ENCODE peak calls at places on chromosome 18, in six cellular contexts. W is glutamatergic neuron, D is fibroblast of the aortic adventitia, Q is astrocyte of the spinal cord, Y is left lung, E is fibroblast of pulmonary artery. V is an unnamed sample.

GRCh38 chr18:26454192-26454591 is 94.2 kb downstream of the KCTD1 start:
- DNase-seq in W (no peak), D (no peak), Q (no peak), Y (no peak), E (no peak), V (no peak)

GRCh38 chr18:79819951-79820351 is 22.2 kb downstream of the KCNG2 start:
- DNase-seq in W (no peak), D (no peak), Q (no peak), Y (peak), E (no peak), V (no peak)

GRCh38 chr18:59909289-59910036 is 9.7 kb downstream of the PMAIP1 start:
- DNase-seq in W (no peak), D (peak), Q (peak), Y (no peak), E (peak), V (no peak)

GRCh38 chr18:2617974-2618373 is 37.6 kb upstream of the SMCHD1 start:
- DNase-seq in W (no peak), D (no peak), Q (peak), Y (no peak), E (no peak), V (no peak)

GRCh38 chr18:13642440-13642827 is 83.9 kb downstream of the FAM210A start:
- DNase-seq in W (no peak), D (no peak), Q (no peak), Y (peak), E (no peak), V (no peak)

GRCh38 chr18:72727038-72727690 is 140.6 kb downstream of the NETO1 start:
- DNase-seq in W (no peak), D (no peak), Q (peak), Y (no peak), E (no peak), V (no peak)

GRCh38 chr18:63040788-63041410 is 278.7 kb downstream of the BCL2 start:
- DNase-seq in W (no peak), D (no peak), Q (no peak), Y (no peak), E (no peak), V (no peak)

GRCh38 chr18:11997466-11997865 is 16.2 kb downstream of the IMPA2 start:
- DNase-seq in W (no peak), D (no peak), Q (no peak), Y (peak), E (no peak), V (no peak)

GRCh38 chr18:13437801-13438506 is 219.4 kb downstream of the LDLRAD4 start:
- DNase-seq in W (no peak), D (no peak), Q (no peak), Y (no peak), E (no peak), V (no peak)

GRCh38 chr18:75130591-75131274 is 78.2 kb downstream of the PTGR3 start:
- DNase-seq in W (no peak), D (peak), Q (peak), Y (no peak), E (no peak), V (no peak)

GRCh38 chr18:36568487-36568886 is 260.3 kb downstream of the TPGS2 start:
- DNase-seq in W (no peak), D (peak), Q (no peak), Y (no peak), E (no peak), V (no peak)
- TF ChIP-seq CTCF in W (no peak), D (no peak), Q (no peak), Y (no peak), E (no peak), V (no peak)

DNA sequence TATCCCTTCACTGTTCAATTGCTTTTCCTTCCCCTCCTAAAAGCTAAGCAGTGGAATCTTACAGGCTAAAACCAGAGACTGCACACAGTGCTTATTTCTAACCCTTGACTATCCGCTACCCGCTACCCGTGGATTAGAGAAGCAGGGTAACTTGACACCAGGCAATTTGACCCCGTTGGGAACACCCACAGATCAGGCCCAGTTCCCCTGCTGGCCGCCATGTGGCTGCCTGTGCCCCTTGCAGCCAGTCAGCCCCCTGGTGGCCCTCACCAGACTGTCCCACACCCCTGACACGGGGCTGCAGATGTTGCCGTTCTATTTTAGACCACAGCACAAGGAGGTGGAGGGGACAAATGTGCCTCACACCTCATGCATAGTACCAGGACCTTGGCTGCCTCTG is 74.8 kb downstream of the TXNL1 start:
- DNase-seq in W (peak), D (no peak), Q (no peak), Y (peak), E (no peak), V (peak)
- TF ChIP-seq CTCF in W (peak), D (no peak), Q (peak), Y (no peak), E (no peak), V (peak)

GRCh38 chr18:34028341-34028740 is 196.4 kb downstream of the NOL4 start:
- DNase-seq in W (no peak), D (no peak), Q (peak), Y (peak), E (no peak), V (no peak)

GRCh38 chr18:34033968-34034367 is 190.7 kb downstream of the NOL4 start:
- DNase-seq in W (no peak), D (no peak), Q (no peak), Y (no peak), E (no peak), V (no peak)

DNA sequence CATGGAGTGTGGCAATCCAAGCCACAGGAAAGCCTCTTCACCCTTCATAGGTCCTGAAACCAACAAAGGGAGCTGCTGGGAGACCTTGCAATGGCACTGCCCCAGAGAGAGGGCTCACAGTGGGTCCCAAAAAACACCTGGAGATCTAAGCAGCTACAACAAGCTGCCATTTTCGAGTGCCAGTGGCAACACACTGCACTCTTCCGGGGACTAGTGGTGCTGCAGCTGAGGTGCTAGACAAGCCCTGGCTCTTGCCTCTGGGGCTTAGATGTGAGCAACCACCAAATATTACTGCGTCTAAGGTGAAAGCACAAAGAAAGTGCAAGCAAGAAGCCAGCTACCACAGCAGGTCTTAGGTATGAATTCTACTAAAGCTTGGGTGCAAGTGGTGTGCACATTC is 192.9 kb downstream of the NOL4 start:
- DNase-seq in W (no peak), D (peak), Q (no peak), Y (peak), E (peak), V (no peak)
- TF ChIP-seq CTCF in W (no peak), D (peak), Q (no peak), Y (no peak), E (no peak), V (no peak)

GRCh38 chr18:25310045-25310444 is 41.9 kb downstream of the ZNF521 start:
- DNase-seq in W (no peak), D (peak), Q (peak), Y (no peak), E (peak), V (no peak)
- TF ChIP-seq CTCF in W (no peak), D (no peak), Q (peak), Y (no peak), E (peak), V (no peak)

GRCh38 chr18:77711096-77711495 is 461.4 kb downstream of the GALR1 start:
- DNase-seq in W (no peak), D (no peak), Q (no peak), Y (no peak), E (no peak), V (no peak)
- TF ChIP-seq CTCF in W (peak), D (peak), Q (peak), Y (no peak), E (no peak), V (peak)

GRCh38 chr18:31610841-31611240 is 19.2 kb downstream of the TTR start:
- DNase-seq in W (peak), D (peak), Q (peak), Y (no peak), E (peak), V (no peak)
- TF ChIP-seq CTCF in W (peak), D (peak), Q (peak), Y (no peak), E (peak), V (peak)

GRCh38 chr18:44324361-44324760 is 356.3 kb upstream of the SETBP1 start:
- DNase-seq in W (no peak), D (peak), Q (no peak), Y (no peak), E (no peak), V (no peak)

GRCh38 chr18:44325903-44326650 is 354.6 kb upstream of the SETBP1 start:
- DNase-seq in W (peak), D (peak), Q (peak), Y (no peak), E (peak), V (peak)

GRCh38 chr18:44323125-44323524 is 357.6 kb upstream of the SETBP1 start:
- DNase-seq in W (no peak), D (no peak), Q (no peak), Y (no peak), E (no peak), V (no peak)

GRCh38 chr18:44321868-44322590 is 358.7 kb upstream of the SETBP1 start:
- DNase-seq in W (no peak), D (no peak), Q (no peak), Y (peak), E (no peak), V (no peak)

GRCh38 chr18:44320619-44321460 is 359.8 kb upstream of the SETBP1 start:
- DNase-seq in W (no peak), D (no peak), Q (no peak), Y (peak), E (no peak), V (no peak)
- TF ChIP-seq CTCF in W (no peak), D (no peak), Q (no peak), Y (no peak), E (no peak), V (no peak)

DNA sequence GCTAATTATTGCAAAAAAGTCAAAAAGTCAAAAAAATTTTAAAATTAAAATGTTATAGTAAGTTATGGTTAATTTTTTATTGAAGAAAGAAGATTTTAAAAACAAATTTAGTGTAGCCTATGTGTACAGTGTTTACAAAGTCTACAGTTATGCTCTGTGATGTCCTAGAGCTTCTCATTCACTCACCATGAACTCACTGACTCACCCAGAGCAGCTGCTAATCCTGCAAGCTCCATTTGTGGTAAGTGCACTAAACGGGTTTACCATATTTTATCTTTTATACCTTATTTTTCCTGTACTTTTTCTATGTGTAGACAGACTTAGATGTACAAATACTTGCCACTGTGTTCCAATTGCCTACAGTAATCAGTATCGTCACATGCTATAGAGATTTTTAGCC is 788.2 kb downstream of the DSC3 start:
- DNase-seq in W (no peak), D (no peak), Q (no peak), Y (no peak), E (no peak), V (no peak)
- TF ChIP-seq CTCF in W (no peak), D (no peak), Q (no peak), Y (no peak), E (no peak), V (no peak)

GRCh38 chr18:5546660-5547059 is 2.9 kb upstream of the EPB41L3 start:
- DNase-seq in W (peak), D (peak), Q (peak), Y (no peak), E (peak), V (peak)
- TF ChIP-seq CTCF in W (no peak), D (peak), Q (peak), Y (no peak), E (peak), V (peak)

V was measured in neural crest cell.